ENCODE peak calls at places on chromosomes 4 and X, in seven cellular contexts. One of them, this sample, is unnamed.

GRCh38 chr4:141713771-141714445 is 77.5 kb downstream of the IL15 start:
- DNase-seq in PC-3: peak; percentile 81
- DNase-seq in upper lobe of right lung: no peak
- DNase-seq in fibroblast of lung: peak; percentile 31
- DNase-seq in osteoblast: peak; percentile 48
- DNase-seq in GM23248: peak; percentile 58
- DNase-seq in neural progenitor cell: no peak
- DNase-seq in this sample: no peak

GRCh38 chr4:42152507-42153504 is at the start of gene BEND4:
- DNase-seq in PC-3: no peak
- DNase-seq in upper lobe of right lung: no peak
- DNase-seq in fibroblast of lung: no peak
- DNase-seq in osteoblast: no peak
- DNase-seq in GM23248: peak; percentile 7
- DNase-seq in neural progenitor cell: peak; percentile 16
- DNase-seq in this sample: no peak

GRCh38 chr4:139281212-139281611 is 1.2 kb upstream of the MGARP start:
- DNase-seq in PC-3: peak; percentile 36
- DNase-seq in upper lobe of right lung: no peak
- DNase-seq in fibroblast of lung: no peak
- DNase-seq in osteoblast: no peak
- DNase-seq in GM23248: no peak
- DNase-seq in neural progenitor cell: no peak
- DNase-seq in this sample: no peak

GRCh38 chr4:128649575-128650205 is 159.8 kb upstream of the JADE1 start:
- DNase-seq in PC-3: no peak
- DNase-seq in upper lobe of right lung: no peak
- DNase-seq in fibroblast of lung: peak; percentile 46
- DNase-seq in osteoblast: peak; percentile 91
- DNase-seq in GM23248: peak; percentile 80
- DNase-seq in neural progenitor cell: no peak
- DNase-seq in this sample: no peak

GRCh38 chrX:88977835-88978234 is 230.8 kb downstream of the CPXCR1 start:
- DNase-seq in PC-3: no peak
- DNase-seq in upper lobe of right lung: no peak
- DNase-seq in fibroblast of lung: no peak
- DNase-seq in osteoblast: no peak
- DNase-seq in GM23248: no peak
- DNase-seq in neural progenitor cell: no peak
- DNase-seq in this sample: no peak

GRCh38 chr4:8643986-8644385 is 51.4 kb downstream of the CPZ start:
- DNase-seq in PC-3: no peak
- DNase-seq in upper lobe of right lung: peak; percentile 53
- DNase-seq in fibroblast of lung: no peak
- DNase-seq in osteoblast: peak; percentile 67
- DNase-seq in GM23248: no peak
- DNase-seq in neural progenitor cell: no peak
- DNase-seq in this sample: peak; percentile 25

GRCh38 chr4:87819281-87819919 is 13.4 kb upstream of the MEPE start:
- DNase-seq in PC-3: peak; percentile 82
- DNase-seq in upper lobe of right lung: no peak
- DNase-seq in fibroblast of lung: peak; percentile 67
- DNase-seq in osteoblast: peak; percentile 15
- DNase-seq in GM23248: peak; percentile 79
- DNase-seq in neural progenitor cell: peak; percentile 18
- DNase-seq in this sample: no peak

GRCh38 chr4:39568805-39569204 is 41.6 kb upstream of the UGDH start:
- DNase-seq in PC-3: peak; percentile 83
- DNase-seq in upper lobe of right lung: no peak
- DNase-seq in fibroblast of lung: no peak
- DNase-seq in osteoblast: no peak
- DNase-seq in GM23248: no peak
- DNase-seq in neural progenitor cell: no peak
- DNase-seq in this sample: no peak

GRCh38 chr4:44563496-44563895 is 87.9 kb downstream of the YIPF7 start:
- DNase-seq in PC-3: peak; percentile 6
- DNase-seq in upper lobe of right lung: no peak
- DNase-seq in fibroblast of lung: no peak
- DNase-seq in osteoblast: no peak
- DNase-seq in GM23248: no peak
- DNase-seq in neural progenitor cell: no peak
- DNase-seq in this sample: no peak

GRCh38 chrX:150036181-150036580 is 97.9 kb upstream of the EOLA2 start:
- DNase-seq in PC-3: peak; percentile 83
- DNase-seq in upper lobe of right lung: no peak
- DNase-seq in fibroblast of lung: peak; percentile 63
- DNase-seq in osteoblast: peak; percentile 27
- DNase-seq in GM23248: peak; percentile 74
- DNase-seq in neural progenitor cell: no peak
- DNase-seq in this sample: no peak

GRCh38 chrX:11998944-11999343 is 139.3 kb upstream of the FRMPD4 start:
- DNase-seq in PC-3: no peak
- DNase-seq in upper lobe of right lung: no peak
- DNase-seq in fibroblast of lung: no peak
- DNase-seq in osteoblast: no peak
- DNase-seq in GM23248: no peak
- DNase-seq in neural progenitor cell: no peak
- DNase-seq in this sample: no peak

GRCh38 chrX:24243692-24244091 is 70.2 kb downstream of the SUPT20HL2 start:
- DNase-seq in PC-3: no peak
- DNase-seq in upper lobe of right lung: no peak
- DNase-seq in fibroblast of lung: no peak
- DNase-seq in osteoblast: no peak
- DNase-seq in GM23248: peak; percentile 72
- DNase-seq in neural progenitor cell: no peak
- DNase-seq in this sample: no peak

GRCh38 chrX:826026-826425 is 195.4 kb downstream of the SHOX start:
- DNase-seq in PC-3: no peak
- DNase-seq in upper lobe of right lung: no peak
- DNase-seq in fibroblast of lung: no peak
- DNase-seq in osteoblast: no peak
- DNase-seq in GM23248: peak; percentile 38
- DNase-seq in neural progenitor cell: no peak
- DNase-seq in this sample: no peak

GRCh38 chr4:5979981-5980380 is 38.2 kb downstream of the C4orf50 start:
- DNase-seq in PC-3: peak; percentile 39
- DNase-seq in upper lobe of right lung: peak; percentile 63
- DNase-seq in fibroblast of lung: no peak
- DNase-seq in osteoblast: no peak
- DNase-seq in GM23248: peak; percentile 23
- DNase-seq in neural progenitor cell: peak; percentile 82
- DNase-seq in this sample: no peak

GRCh38 chr4:82891728-82892466 is 944 bp upstream of the SEC31A start:
- DNase-seq in PC-3: no peak
- DNase-seq in upper lobe of right lung: no peak
- DNase-seq in fibroblast of lung: no peak
- DNase-seq in osteoblast: no peak
- DNase-seq in GM23248: peak; percentile 54
- DNase-seq in neural progenitor cell: peak; percentile 24
- DNase-seq in this sample: no peak

GRCh38 chr4:79865253-79865652 is 207.8 kb downstream of the ANTXR2 start:
- DNase-seq in PC-3: peak; percentile 26
- DNase-seq in upper lobe of right lung: no peak
- DNase-seq in fibroblast of lung: peak; percentile 25
- DNase-seq in osteoblast: no peak
- DNase-seq in GM23248: peak; percentile 67
- DNase-seq in neural progenitor cell: no peak
- DNase-seq in this sample: no peak

GRCh38 chr4:108492816-108493595 is 127.4 kb upstream of the RPL34 start:
- DNase-seq in PC-3: peak; percentile 4
- DNase-seq in upper lobe of right lung: no peak
- DNase-seq in fibroblast of lung: peak; percentile 22
- DNase-seq in osteoblast: no peak
- DNase-seq in GM23248: peak; percentile 23
- DNase-seq in neural progenitor cell: peak; percentile 75
- DNase-seq in this sample: peak; percentile 55

GRCh38 chr4:147975902-147976301 is 244.0 kb downstream of the ARHGAP10 start:
- DNase-seq in PC-3: no peak
- DNase-seq in upper lobe of right lung: no peak
- DNase-seq in fibroblast of lung: no peak
- DNase-seq in osteoblast: peak; percentile 58
- DNase-seq in GM23248: peak; percentile 60
- DNase-seq in neural progenitor cell: no peak
- DNase-seq in this sample: no peak

GRCh38 chrX:131424895-131425294 is 119.0 kb upstream of the OR13H1 start:
- DNase-seq in PC-3: no peak
- DNase-seq in upper lobe of right lung: no peak
- DNase-seq in fibroblast of lung: no peak
- DNase-seq in osteoblast: no peak
- DNase-seq in GM23248: no peak
- DNase-seq in neural progenitor cell: no peak
- DNase-seq in this sample: no peak

GRCh38 chrX:130682990-130683389 is 220.0 kb downstream of the ENOX2 start:
- DNase-seq in PC-3: peak; percentile 12
- DNase-seq in upper lobe of right lung: no peak
- DNase-seq in fibroblast of lung: peak; percentile 11
- DNase-seq in osteoblast: peak; percentile 66
- DNase-seq in GM23248: peak; percentile 41
- DNase-seq in neural progenitor cell: no peak
- DNase-seq in this sample: no peak

GRCh38 chrX:30816079-30816478 is 73.0 kb downstream of the TAB3 start:
- DNase-seq in PC-3: no peak
- DNase-seq in upper lobe of right lung: no peak
- DNase-seq in fibroblast of lung: no peak
- DNase-seq in osteoblast: no peak
- DNase-seq in GM23248: no peak
- DNase-seq in neural progenitor cell: no peak
- DNase-seq in this sample: no peak

GRCh38 chr4:40183615-40184411 is 13.0 kb upstream of the RHOH start:
- DNase-seq in PC-3: no peak
- DNase-seq in upper lobe of right lung: no peak
- DNase-seq in fibroblast of lung: no peak
- DNase-seq in osteoblast: peak; percentile 41
- DNase-seq in GM23248: peak; percentile 60
- DNase-seq in neural progenitor cell: no peak
- DNase-seq in this sample: no peak

GRCh38 chrX:71210829-71211228 is 12.2 kb upstream of the GJB1 start:
- DNase-seq in PC-3: no peak
- DNase-seq in upper lobe of right lung: no peak
- DNase-seq in fibroblast of lung: peak; percentile 34
- DNase-seq in osteoblast: no peak
- DNase-seq in GM23248: peak; percentile 50
- DNase-seq in neural progenitor cell: no peak
- DNase-seq in this sample: no peak

GRCh38 chr4:103786014-103786413 is 66.2 kb upstream of the TACR3 start:
- DNase-seq in PC-3: peak; percentile 63
- DNase-seq in upper lobe of right lung: no peak
- DNase-seq in fibroblast of lung: peak; percentile 0
- DNase-seq in osteoblast: no peak
- DNase-seq in GM23248: peak; percentile 69
- DNase-seq in neural progenitor cell: peak; percentile 74
- DNase-seq in this sample: no peak

GRCh38 chrX:13472975-13473665 is 96.3 kb upstream of the EGFL6 start:
- DNase-seq in PC-3: no peak
- DNase-seq in upper lobe of right lung: no peak
- DNase-seq in fibroblast of lung: no peak
- DNase-seq in osteoblast: no peak
- DNase-seq in GM23248: peak; percentile 32
- DNase-seq in neural progenitor cell: no peak
- DNase-seq in this sample: no peak
- H3K4me1 ChIP-seq in PC-3: peaks cover 8% of the 10 kb centered on the region
- H3K4me1 ChIP-seq in upper lobe of right lung: no peaks in the 10 kb centered on the region
- H3K4me1 ChIP-seq in fibroblast of lung: peaks cover 4% of the 10 kb centered on the region
- H3K4me1 ChIP-seq in osteoblast: peaks cover 21% of the 10 kb centered on the region
- H3K4me1 ChIP-seq in GM23248: peaks cover 19% of the 10 kb centered on the region
- H3K4me1 ChIP-seq in neural progenitor cell: peaks cover 43% of the 10 kb centered on the region
- H3K4me1 ChIP-seq in this sample: no peaks in the 10 kb centered on the region

GRCh38 chrX:69263421-69263820 is 98.2 kb upstream of the PJA1 start:
- DNase-seq in PC-3: no peak
- DNase-seq in upper lobe of right lung: no peak
- DNase-seq in fibroblast of lung: no peak
- DNase-seq in osteoblast: peak; percentile 63
- DNase-seq in GM23248: no peak
- DNase-seq in neural progenitor cell: no peak
- DNase-seq in this sample: no peak
- H3K27me3 ChIP-seq in PC-3: peaks cover 16% of the 10 kb centered on the region
- H3K27me3 ChIP-seq in upper lobe of right lung: no peaks in the 10 kb centered on the region
- H3K27me3 ChIP-seq in fibroblast of lung: no peaks in the 10 kb centered on the region
- H3K27me3 ChIP-seq in osteoblast: peaks cover 35% of the 10 kb centered on the region
- H3K27me3 ChIP-seq in GM23248: no peaks in the 10 kb centered on the region
- H3K27me3 ChIP-seq in neural progenitor cell: peaks cover 94% of the 10 kb centered on the region
- H3K27me3 ChIP-seq in this sample: no peaks in the 10 kb centered on the region

GRCh38 chr4:169226565-169226964 is 44.2 kb downstream of the SH3RF1 start:
- DNase-seq in PC-3: no peak
- DNase-seq in upper lobe of right lung: no peak
- DNase-seq in fibroblast of lung: no peak
- DNase-seq in osteoblast: no peak
- DNase-seq in GM23248: no peak
- DNase-seq in neural progenitor cell: no peak
- DNase-seq in this sample: no peak

GRCh38 chr4:169234137-169234855 is 36.5 kb downstream of the SH3RF1 start:
- DNase-seq in PC-3: no peak
- DNase-seq in upper lobe of right lung: no peak
- DNase-seq in fibroblast of lung: no peak
- DNase-seq in osteoblast: no peak
- DNase-seq in GM23248: no peak
- DNase-seq in neural progenitor cell: no peak
- DNase-seq in this sample: no peak

GRCh38 chr4:169228076-169228475 is 42.7 kb downstream of the SH3RF1 start:
- DNase-seq in PC-3: no peak
- DNase-seq in upper lobe of right lung: no peak
- DNase-seq in fibroblast of lung: no peak
- DNase-seq in osteoblast: no peak
- DNase-seq in GM23248: no peak
- DNase-seq in neural progenitor cell: no peak
- DNase-seq in this sample: no peak

GRCh38 chr4:169229571-169230028 is 41.2 kb downstream of the SH3RF1 start:
- DNase-seq in PC-3: peak; percentile 89
- DNase-seq in upper lobe of right lung: no peak
- DNase-seq in fibroblast of lung: peak; percentile 96
- DNase-seq in osteoblast: peak; percentile 52
- DNase-seq in GM23248: peak; percentile 95
- DNase-seq in neural progenitor cell: no peak
- DNase-seq in this sample: no peak

GRCh38 chr4:169231647-169232262 is 39.0 kb downstream of the SH3RF1 start:
- DNase-seq in PC-3: peak; percentile 60
- DNase-seq in upper lobe of right lung: no peak
- DNase-seq in fibroblast of lung: no peak
- DNase-seq in osteoblast: peak; percentile 10
- DNase-seq in GM23248: no peak
- DNase-seq in neural progenitor cell: no peak
- DNase-seq in this sample: no peak
- H3K4me1 ChIP-seq in PC-3: peaks cover 36% of the 10 kb centered on the region
- H3K4me1 ChIP-seq in upper lobe of right lung: peaks cover 19% of the 10 kb centered on the region
- H3K4me1 ChIP-seq in fibroblast of lung: peaks cover 7% of the 10 kb centered on the region
- H3K4me1 ChIP-seq in osteoblast: peaks cover 45% of the 10 kb centered on the region
- H3K4me1 ChIP-seq in GM23248: peaks cover 58% of the 10 kb centered on the region
- H3K4me1 ChIP-seq in neural progenitor cell: peaks cover 9% of the 10 kb centered on the region
- H3K4me1 ChIP-seq in this sample: no peaks in the 10 kb centered on the region

GRCh38 chr4:2419814-2420213 is 1.1 kb downstream of the CFAP99 start:
- DNase-seq in PC-3: no peak
- DNase-seq in upper lobe of right lung: peak; percentile 65
- DNase-seq in fibroblast of lung: no peak
- DNase-seq in osteoblast: no peak
- DNase-seq in GM23248: no peak
- DNase-seq in neural progenitor cell: no peak
- DNase-seq in this sample: no peak
- H3K27me3 ChIP-seq in PC-3: peaks cover 4% of the 10 kb centered on the region
- H3K27me3 ChIP-seq in upper lobe of right lung: peaks cover 19% of the 10 kb centered on the region
- H3K27me3 ChIP-seq in fibroblast of lung: peaks cover 17% of the 10 kb centered on the region
- H3K27me3 ChIP-seq in osteoblast: peaks cover 71% of the 10 kb centered on the region
- H3K27me3 ChIP-seq in GM23248: peaks cover 25% of the 10 kb centered on the region
- H3K27me3 ChIP-seq in neural progenitor cell: peaks cover 77% of the 10 kb centered on the region
- H3K27me3 ChIP-seq in this sample: no peaks in the 10 kb centered on the region